ENCODE peak calls at places on chromosomes 1 and 21, in eight cellular contexts. U, H, T, L, N, C, O and W are unnamed samples.
A peak's percentile ranks its signal among the peaks of the same experiment; 100 is the strongest.

GRCh38 chr1:173328961-173329360 is 121.8 kb upstream of the TNFSF4 start:
- DNase-seq in N (no peak), H (no peak), L (no peak), O (no peak), T (no peak), U (no peak), C (no peak), W (no peak)

GRCh38 chr1:202306535-202307345 is 35.0 kb downstream of the UBE2T start:
- DNase-seq in L (no peak), H (no peak), N (no peak), C (peak; percentile 49), O (no peak), U (no peak), T (no peak), W (no peak)

GRCh38 chr1:50934838-50935237 is 25.2 kb downstream of the FAF1 start:
- DNase-seq in H (no peak), T (no peak), C (no peak), U (no peak), L (no peak), N (no peak), O (no peak), W (no peak)

GRCh38 chr21:42218836-42219605 is at the start of gene ABCG1:
- DNase-seq in N (no peak), U (peak; percentile 63), H (no peak), O (peak; percentile 87), C (no peak), L (no peak), T (peak; percentile 73), W (peak; percentile 65)

GRCh38 chr1:224106568-224107281 is 7.2 kb upstream of the FBXO28 start:
- DNase-seq in C (no peak), L (no peak), H (no peak), O (peak; percentile 34), N (peak; percentile 17), U (no peak), T (no peak), W (no peak)

GRCh38 chr1:203570805-203571204 is 55.8 kb upstream of the ATP2B4 start:
- DNase-seq in O (no peak), C (no peak), N (no peak), U (no peak), T (no peak), H (no peak), L (no peak), W (no peak)

GRCh38 chr1:117142200-117142599 is 20.7 kb upstream of the TRIM45 start:
- DNase-seq in C (no peak), N (no peak), U (no peak), L (no peak), H (no peak), O (no peak), T (no peak), W (no peak)

GRCh38 chr1:153483776-153484175 is 23.3 kb upstream of the S100A7 start:
- DNase-seq in H (no peak), U (no peak), N (no peak), L (no peak), C (no peak), T (no peak), O (no peak), W (no peak)

GRCh38 chr1:153357853-153358690 is at the start of gene S100A9:
- DNase-seq in O (no peak), H (no peak), T (no peak), N (no peak), C (no peak), U (no peak), L (no peak), W (no peak)

GRCh38 chr1:207818971-207819451 is 67.2 kb downstream of the CD46 start:
- DNase-seq in T (no peak), C (no peak), L (no peak), U (peak; percentile 72), O (no peak), H (no peak), N (no peak), W (peak; percentile 40)

GRCh38 chr1:84402060-84402459 is 3.8 kb downstream of the DNASE2B start:
- DNase-seq in O (no peak), T (no peak), L (no peak), U (no peak), H (peak; percentile 33), N (no peak), C (no peak), W (no peak)

GRCh38 chr1:228305721-228306152 is 97.9 kb downstream of the OBSCN start:
- DNase-seq in C (no peak), L (no peak), T (peak; percentile 4), N (no peak), O (no peak), U (peak; percentile 52), H (no peak), W (no peak)

GRCh38 chr1:46202975-46203737 is at the start of gene LURAP1:
- DNase-seq in T (peak; percentile 60), C (peak; percentile 78), L (peak; percentile 76), N (no peak), U (peak; percentile 74), O (peak; percentile 74), H (peak; percentile 61), W (peak; percentile 56)